ENCODE peak calls at places on chromosomes 1 and 21, in six cellular contexts. J is pancreas, P is fibroblast of the conjunctiva, K is stomach, M is ACHN, V is AG08395. D is an unnamed sample.

GRCh38 chr1:47024138-47024856 is 828 bp downstream of the CYP4X1 start:
- DNase-seq in J (no peak), P (no peak), K (no peak), M (no peak), V (no peak), D (no peak)

GRCh38 chr1:61318319-61319125 is 236.2 kb downstream of the NFIA start:
- DNase-seq in J (no peak), P (peak; percentile 89), K (no peak), M (no peak), V (peak; percentile 49), D (no peak)

GRCh38 chr1:36211841-36212240 is 12.4 kb upstream of the THRAP3 start:
- DNase-seq in J (no peak), P (no peak), K (no peak), M (no peak), V (no peak), D (no peak)

GRCh38 chr1:182083851-182084486 is 22.5 kb upstream of the ZNF648 start:
- DNase-seq in J (no peak), P (no peak), K (no peak), M (no peak), V (no peak), D (no peak)

GRCh38 chr1:194372266-194372665 is 1185.9 kb upstream of the B3GALT2 start:
- DNase-seq in J (no peak), P (no peak), K (no peak), M (no peak), V (no peak), D (no peak)

GRCh38 chr1:224631471-224632105 is 15.5 kb downstream of the CNIH3 start:
- DNase-seq in J (no peak), P (no peak), K (no peak), M (no peak), V (no peak), D (no peak)

GRCh38 chr1:58361134-58361533 is 185.4 kb downstream of the OMA1 start:
- DNase-seq in J (no peak), P (no peak), K (no peak), M (no peak), V (no peak), D (no peak)

GRCh38 chr1:178101654-178102053 is 7.8 kb downstream of the RASAL2 start:
- DNase-seq in J (no peak), P (no peak), K (no peak), M (peak; percentile 30), V (no peak), D (no peak)

GRCh38 chr21:43588957-43589356 is 70.3 kb downstream of the HSF2BP start:
- DNase-seq in J (no peak), P (no peak), K (no peak), M (no peak), V (no peak), D (no peak)

GRCh38 chr1:7278827-7279752 is 492.0 kb upstream of the VAMP3 start:
- DNase-seq in J (no peak), P (no peak), K (no peak), M (no peak), V (no peak), D (no peak)

GRCh38 chr1:89546082-89546889 is 21.7 kb downstream of the LRRC8B start:
- DNase-seq in J (no peak), P (no peak), K (no peak), M (no peak), V (peak; percentile 58), D (peak; percentile 22)

GRCh38 chr1:246782120-246782900 is 58.1 kb downstream of the SCCPDH start:
- DNase-seq in J (no peak), P (peak; percentile 69), K (no peak), M (peak; percentile 30), V (peak; percentile 77), D (no peak)

GRCh38 chr1:70331962-70332361 is 22.6 kb downstream of the ANKRD13C start:
- DNase-seq in J (no peak), P (no peak), K (no peak), M (no peak), V (peak; percentile 15), D (no peak)

GRCh38 chr1:150931773-150932172 is 5.6 kb downstream of the SETDB1 start:
- DNase-seq in J (no peak), P (no peak), K (no peak), M (peak; percentile 17), V (no peak), D (no peak)

GRCh38 chr1:27724961-27725373 is 794 bp upstream of the FAM76A start:
- DNase-seq in J (peak; percentile 50), P (no peak), K (peak; percentile 54), M (no peak), V (no peak), D (no peak)

GRCh38 chr1:54417123-54417522 is 10.9 kb upstream of the SSBP3 start:
- DNase-seq in J (no peak), P (no peak), K (no peak), M (no peak), V (no peak), D (no peak)

GRCh38 chr1:22365331-22366295 is 86.0 kb upstream of the ZBTB40 start:
- DNase-seq in J (no peak), P (no peak), K (no peak), M (no peak), V (no peak), D (no peak)

GRCh38 chr1:198775606-198776005 is 136.8 kb downstream of the PTPRC start:
- DNase-seq in J (no peak), P (peak; percentile 22), K (no peak), M (no peak), V (no peak), D (no peak)

GRCh38 chr1:150957666-150958065 is 17.0 kb downstream of the CERS2 start:
- DNase-seq in J (no peak), P (no peak), K (no peak), M (no peak), V (no peak), D (no peak)

GRCh38 chr1:167561753-167562152 is 8.2 kb upstream of the CREG1 start:
- DNase-seq in J (no peak), P (no peak), K (no peak), M (no peak), V (no peak), D (no peak)

GRCh38 chr1:206419783-206420182 is 50.5 kb upstream of the IKBKE start:
- DNase-seq in J (no peak), P (no peak), K (no peak), M (no peak), V (peak; percentile 72), D (no peak)

GRCh38 chr1:1449099-1449739 is at the start of gene ATAD3C:
- DNase-seq in J (no peak), P (no peak), K (no peak), M (no peak), V (no peak), D (no peak)

GRCh38 chr1:241376711-241377110 is 19.7 kb upstream of the RGS7 start:
- DNase-seq in J (no peak), P (no peak), K (no peak), M (no peak), V (no peak), D (no peak)

GRCh38 chr1:83860506-83861221 is 138.3 kb downstream of the TTLL7 start:
- DNase-seq in J (peak; percentile 95), P (peak; percentile 16), K (peak; percentile 87), M (peak; percentile 61), V (no peak), D (peak; percentile 39)

GRCh38 chr1:221093903-221094865 is 214.9 kb downstream of the HLX start:
- DNase-seq in J (no peak), P (no peak), K (no peak), M (no peak), V (no peak), D (no peak)

GRCh38 chr1:5728956-5729355 is 263.3 kb downstream of the NPHP4 start:
- DNase-seq in J (peak; percentile 10), P (no peak), K (no peak), M (no peak), V (no peak), D (no peak)

GRCh38 chr1:179310271-179310670 is 16.7 kb downstream of the SOAT1 start:
- DNase-seq in J (no peak), P (peak; percentile 23), K (no peak), M (peak; percentile 62), V (peak; percentile 38), D (no peak)

GRCh38 chr1:116255486-116255885 is 117.6 kb upstream of the ATP1A1 start:
- DNase-seq in J (no peak), P (no peak), K (no peak), M (no peak), V (no peak), D (no peak)

GRCh38 chr1:226646870-226647449 is 92.1 kb downstream of the ITPKB start:
- DNase-seq in J (no peak), P (no peak), K (no peak), M (no peak), V (no peak), D (no peak)

GRCh38 chr21:42650441-42651421 is 2.7 kb upstream of the PDE9A start:
- DNase-seq in J (no peak), P (no peak), K (no peak), M (no peak), V (no peak), D (no peak)

GRCh38 chr21:45876381-45877159 is 105.0 kb upstream of the COL6A1 start:
- DNase-seq in J (peak; percentile 50), P (no peak), K (no peak), M (no peak), V (peak; percentile 26), D (no peak)

GRCh38 chr21:37620401-37620800 is 253.8 kb downstream of the DYRK1A start:
- DNase-seq in J (no peak), P (no peak), K (no peak), M (no peak), V (peak; percentile 20), D (no peak)

GRCh38 chr1:203196371-203196770 is 9.9 kb upstream of the CHI3L1 start:
- DNase-seq in J (peak; percentile 40), P (no peak), K (peak; percentile 22), M (no peak), V (no peak), D (no peak)

GRCh38 chr1:65734976-65735375 is 57.7 kb upstream of the PDE4B start:
- DNase-seq in J (no peak), P (no peak), K (no peak), M (no peak), V (peak; percentile 31), D (no peak)

GRCh38 chr1:6427445-6428390 is 3.1 kb downstream of the ESPN start:
- DNase-seq in J (no peak), P (no peak), K (peak; percentile 83), M (no peak), V (no peak), D (no peak)

GRCh38 chr1:102586022-102586421 is 522.3 kb downstream of the COL11A1 start:
- DNase-seq in J (no peak), P (no peak), K (no peak), M (no peak), V (no peak), D (no peak)

GRCh38 chr1:155329980-155330598 is 9.4 kb downstream of the RUSC1 start:
- DNase-seq in J (no peak), P (no peak), K (no peak), M (no peak), V (no peak), D (no peak)

GRCh38 chr1:229408458-229409037 is 25.3 kb downstream of the ACTA1 start:
- DNase-seq in J (no peak), P (no peak), K (no peak), M (no peak), V (peak; percentile 19), D (peak; percentile 51)

GRCh38 chr1:167095368-167095767 is 1.5 kb downstream of the STYXL2 start:
- DNase-seq in J (no peak), P (peak; percentile 16), K (no peak), M (no peak), V (peak; percentile 19), D (no peak)

D was measured in occipital lobe.